ENCODE peak calls at places on chromosomes 16 and 17, in five cellular contexts. One of them, this sample, is unnamed.
A peak's percentile ranks its signal among the peaks of the same experiment; 100 is the strongest.

GRCh38 chr17:78826426-78826825 is 14.2 kb downstream of the USP36 start:
- DNase-seq in HCT116: no peak
- DNase-seq in endothelial cell of umbilical vein: no peak
- DNase-seq in A673: no peak
- DNase-seq in keratinocyte: no peak
- DNase-seq in this sample: no peak

GRCh38 chr16:64122177-64122576 is 999.7 kb downstream of the CDH11 start:
- DNase-seq in HCT116: no peak
- DNase-seq in A673: no peak
- DNase-seq in keratinocyte: no peak
- DNase-seq in endothelial cell of umbilical vein: peak; percentile 44
- DNase-seq in this sample: no peak

GRCh38 chr17:67285360-67285759 is 40.4 kb upstream of the HELZ start:
- DNase-seq in endothelial cell of umbilical vein: no peak
- DNase-seq in keratinocyte: no peak
- DNase-seq in A673: no peak
- DNase-seq in HCT116: no peak
- DNase-seq in this sample: no peak

GRCh38 chr16:19179890-19180490 is 11.9 kb downstream of the SYT17 start:
- DNase-seq in keratinocyte: no peak
- DNase-seq in HCT116: peak; percentile 31
- DNase-seq in endothelial cell of umbilical vein: peak; percentile 63
- DNase-seq in A673: peak; percentile 84
- DNase-seq in this sample: peak; percentile 54

GRCh38 chr17:28247671-28248556 is 71.1 kb upstream of the TMEM97 start:
- DNase-seq in endothelial cell of umbilical vein: no peak
- DNase-seq in keratinocyte: no peak
- DNase-seq in A673: peak; percentile 34
- DNase-seq in HCT116: no peak
- DNase-seq in this sample: no peak

GRCh38 chr16:81181013-81181720 is 57.3 kb upstream of the BCO1 start:
- DNase-seq in HCT116: peak; percentile 93
- DNase-seq in keratinocyte: peak; percentile 83
- DNase-seq in endothelial cell of umbilical vein: peak; percentile 77
- DNase-seq in A673: peak; percentile 97
- DNase-seq in this sample: peak; percentile 94

GRCh38 chr17:41666336-41666680 is 22.4 kb upstream of the EIF1 start:
- DNase-seq in HCT116: no peak
- DNase-seq in endothelial cell of umbilical vein: peak; percentile 71
- DNase-seq in A673: peak; percentile 44
- DNase-seq in keratinocyte: no peak
- DNase-seq in this sample: peak; percentile 75

GRCh38 chr17:3011891-3012290 is 51.5 kb downstream of the OR1D5 start:
- DNase-seq in keratinocyte: no peak
- DNase-seq in HCT116: no peak
- DNase-seq in endothelial cell of umbilical vein: no peak
- DNase-seq in A673: no peak
- DNase-seq in this sample: no peak

GRCh38 chr17:56031636-56032035 is 121.6 kb upstream of the ANKFN1 start:
- DNase-seq in A673: no peak
- DNase-seq in keratinocyte: no peak
- DNase-seq in endothelial cell of umbilical vein: no peak
- DNase-seq in HCT116: no peak
- DNase-seq in this sample: no peak

GRCh38 chr17:80545499-80545826 is 825 bp downstream of the RPTOR start:
- DNase-seq in endothelial cell of umbilical vein: peak; percentile 11
- DNase-seq in keratinocyte: no peak
- DNase-seq in A673: peak; percentile 21
- DNase-seq in HCT116: no peak
- DNase-seq in this sample: no peak

GRCh38 chr16:51577621-51578303 is 426.7 kb upstream of the SALL1 start:
- DNase-seq in endothelial cell of umbilical vein: peak; percentile 37
- DNase-seq in HCT116: no peak
- DNase-seq in keratinocyte: peak; percentile 80
- DNase-seq in A673: peak; percentile 74
- DNase-seq in this sample: peak; percentile 10

GRCh38 chr17:15463363-15463762 is 4.1 kb downstream of the CDRT4 start:
- DNase-seq in HCT116: no peak
- DNase-seq in A673: no peak
- DNase-seq in keratinocyte: no peak
- DNase-seq in endothelial cell of umbilical vein: peak; percentile 54
- DNase-seq in this sample: peak; percentile 44

GRCh38 chr17:65228734-65229390 is 91.7 kb downstream of the RGS9 start:
- DNase-seq in HCT116: peak; percentile 28
- DNase-seq in endothelial cell of umbilical vein: peak; percentile 79
- DNase-seq in keratinocyte: no peak
- DNase-seq in A673: peak; percentile 91
- DNase-seq in this sample: peak; percentile 61

GRCh38 chr16:69315486-69316311 is 4.5 kb downstream of the VPS4A start:
- DNase-seq in A673: no peak
- DNase-seq in HCT116: no peak
- DNase-seq in endothelial cell of umbilical vein: no peak
- DNase-seq in keratinocyte: no peak
- DNase-seq in this sample: no peak

GRCh38 chr16:68752602-68753001 is 15.5 kb downstream of the CDH1 start:
- DNase-seq in A673: no peak
- DNase-seq in endothelial cell of umbilical vein: no peak
- DNase-seq in keratinocyte: no peak
- DNase-seq in HCT116: no peak
- DNase-seq in this sample: peak; percentile 46

GRCh38 chr17:2144701-2145100 is 89.8 kb downstream of the HIC1 start:
- DNase-seq in endothelial cell of umbilical vein: no peak
- DNase-seq in keratinocyte: no peak
- DNase-seq in HCT116: no peak
- DNase-seq in A673: no peak
- DNase-seq in this sample: no peak

GRCh38 chr17:28405632-28406477 is at the start of gene SLC46A1:
- DNase-seq in HCT116: no peak
- DNase-seq in keratinocyte: no peak
- DNase-seq in A673: peak; percentile 62
- DNase-seq in endothelial cell of umbilical vein: peak; percentile 24
- DNase-seq in this sample: peak; percentile 88

GRCh38 chr17:2438823-2439222 is 38.0 kb upstream of the MNT start:
- DNase-seq in HCT116: no peak
- DNase-seq in endothelial cell of umbilical vein: no peak
- DNase-seq in keratinocyte: no peak
- DNase-seq in A673: no peak
- DNase-seq in this sample: no peak

GRCh38 chr17:3035256-3035967 is 28.0 kb downstream of the OR1D5 start:
- DNase-seq in HCT116: no peak
- DNase-seq in keratinocyte: no peak
- DNase-seq in endothelial cell of umbilical vein: no peak
- DNase-seq in A673: no peak
- DNase-seq in this sample: no peak

GRCh38 chr17:41339571-41340169 is 11.0 kb downstream of the KRT33A start:
- DNase-seq in A673: no peak
- DNase-seq in endothelial cell of umbilical vein: no peak
- DNase-seq in keratinocyte: no peak
- DNase-seq in HCT116: no peak
- DNase-seq in this sample: no peak

GRCh38 chr17:79024901-79025737 is 1.1 kb downstream of the C1QTNF1 start:
- DNase-seq in endothelial cell of umbilical vein: no peak
- DNase-seq in keratinocyte: no peak
- DNase-seq in HCT116: no peak
- DNase-seq in A673: no peak
- DNase-seq in this sample: no peak

GRCh38 chr17:58317421-58318064 is 11.1 kb downstream of the TSPOAP1 start:
- DNase-seq in endothelial cell of umbilical vein: peak; percentile 26
- DNase-seq in A673: peak; percentile 58
- DNase-seq in HCT116: peak; percentile 72
- DNase-seq in keratinocyte: peak; percentile 84
- DNase-seq in this sample: peak; percentile 65

GRCh38 chr17:41773190-41773588 is 13.3 kb downstream of the JUP start:
- DNase-seq in keratinocyte: no peak
- DNase-seq in HCT116: peak; percentile 79
- DNase-seq in A673: peak; percentile 14
- DNase-seq in endothelial cell of umbilical vein: peak; percentile 91
- DNase-seq in this sample: peak; percentile 93

GRCh38 chr16:29317269-29317668 is 89.2 kb downstream of the NPIPB11 start:
- DNase-seq in A673: no peak
- DNase-seq in keratinocyte: no peak
- DNase-seq in endothelial cell of umbilical vein: no peak
- DNase-seq in HCT116: no peak
- DNase-seq in this sample: no peak

GRCh38 chr16:17334096-17334495 is 136.7 kb downstream of the XYLT1 start:
- DNase-seq in endothelial cell of umbilical vein: no peak
- DNase-seq in keratinocyte: no peak
- DNase-seq in A673: no peak
- DNase-seq in HCT116: no peak
- DNase-seq in this sample: no peak

DNA sequence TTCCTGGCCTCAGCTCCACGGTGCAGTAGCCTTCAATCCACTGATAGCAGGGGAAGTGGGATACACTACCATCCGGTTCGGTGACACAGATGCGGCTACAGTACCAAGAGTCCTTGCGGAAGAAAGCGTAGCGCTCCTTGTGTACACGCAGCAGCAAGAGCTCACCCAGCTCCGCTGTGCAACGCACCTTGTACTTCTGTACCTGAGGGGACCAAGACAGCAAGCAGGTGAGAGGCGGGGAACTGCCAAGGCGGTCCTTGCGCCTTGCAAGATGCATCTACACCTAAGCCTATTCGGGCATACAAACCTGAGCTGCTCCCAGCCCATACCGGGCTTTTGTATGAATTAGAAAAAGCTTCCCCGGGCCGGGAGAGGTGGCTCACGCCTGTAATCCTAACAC is 1.5 kb downstream of the ALOXE3 start:
- DNase-seq in keratinocyte: no peak
- DNase-seq in A673: no peak
- DNase-seq in endothelial cell of umbilical vein: no peak
- DNase-seq in HCT116: no peak
- DNase-seq in this sample: peak; percentile 8
- TF ChIP-seq EZH2 in keratinocyte: no peak
- TF ChIP-seq EZH2 in A673: no peak
- TF ChIP-seq EZH2 in endothelial cell of umbilical vein: no peak
- TF ChIP-seq EZH2 in HCT116: no peak
- TF ChIP-seq EZH2 in this sample: no peak

GRCh38 chr16:87619360-87620200 is 17.3 kb downstream of the JPH3 start:
- DNase-seq in HCT116: no peak
- DNase-seq in A673: no peak
- DNase-seq in keratinocyte: no peak
- DNase-seq in endothelial cell of umbilical vein: no peak
- DNase-seq in this sample: no peak

GRCh38 chr16:87618216-87618615 is 15.9 kb downstream of the JPH3 start:
- DNase-seq in HCT116: no peak
- DNase-seq in endothelial cell of umbilical vein: no peak
- DNase-seq in A673: no peak
- DNase-seq in keratinocyte: no peak
- DNase-seq in this sample: no peak

GRCh38 chr16:87613961-87614360 is 11.7 kb downstream of the JPH3 start:
- DNase-seq in endothelial cell of umbilical vein: no peak
- DNase-seq in keratinocyte: no peak
- DNase-seq in HCT116: no peak
- DNase-seq in A673: no peak
- DNase-seq in this sample: no peak

GRCh38 chr16:87616556-87616955 is 14.2 kb downstream of the JPH3 start:
- DNase-seq in keratinocyte: no peak
- DNase-seq in HCT116: no peak
- DNase-seq in A673: no peak
- DNase-seq in endothelial cell of umbilical vein: no peak
- DNase-seq in this sample: no peak

DNA sequence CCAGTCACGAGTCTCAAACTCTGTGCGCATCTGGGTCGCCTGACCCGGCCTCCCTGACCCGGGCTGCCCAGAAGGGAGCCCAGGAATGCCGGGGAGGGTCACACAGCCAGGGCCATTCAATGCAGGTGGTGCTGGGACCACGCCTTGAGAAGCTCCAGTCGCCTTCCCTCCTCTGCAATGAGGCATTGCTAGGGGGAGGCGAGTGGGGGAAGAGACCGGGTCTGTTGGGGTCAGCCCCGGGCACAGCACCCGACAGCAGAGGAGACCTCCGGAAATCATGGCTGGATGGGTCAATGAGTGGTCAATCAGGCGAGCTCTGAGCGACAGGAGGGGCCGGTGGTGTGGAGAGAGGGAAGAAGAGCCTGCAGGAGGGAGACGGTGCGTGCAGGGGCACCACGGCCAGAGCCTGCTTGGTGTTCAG is 13.3 kb downstream of the JPH3 start:
- DNase-seq in endothelial cell of umbilical vein: no peak
- DNase-seq in A673: no peak
- DNase-seq in keratinocyte: no peak
- DNase-seq in HCT116: no peak
- DNase-seq in this sample: no peak
- TF ChIP-seq CTCF in endothelial cell of umbilical vein: no peak
- TF ChIP-seq CTCF in A673: no peak
- TF ChIP-seq CTCF in keratinocyte: no peak
- TF ChIP-seq CTCF in HCT116: no peak
- TF ChIP-seq CTCF in this sample: no peak

DNA sequence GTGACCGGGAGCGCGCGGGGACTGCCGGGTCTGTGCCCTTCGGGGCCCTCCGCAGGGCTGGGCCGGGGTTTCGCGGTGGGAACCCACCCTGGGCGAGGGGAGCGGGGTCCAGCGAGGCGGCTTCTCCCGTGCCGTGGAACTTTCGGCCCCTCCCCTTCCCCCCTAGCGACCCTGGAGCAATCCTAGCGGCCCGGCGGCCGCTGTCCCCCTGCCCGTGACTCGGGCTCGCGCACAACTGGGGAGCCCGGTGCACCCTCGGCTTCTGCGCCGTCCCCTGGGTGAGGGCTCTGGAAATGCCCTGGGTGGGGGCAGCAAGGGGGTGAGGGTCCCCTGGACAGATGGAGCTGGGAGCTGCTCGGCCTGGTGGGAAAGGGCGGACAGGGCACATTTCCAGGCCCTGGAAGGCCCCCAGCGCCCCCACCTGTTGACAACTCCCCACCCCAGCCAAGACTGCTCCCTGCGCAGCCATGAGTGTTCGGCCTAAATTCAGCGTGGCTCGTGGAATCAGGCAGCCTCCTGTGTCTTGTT is 562 bp downstream of the UTS2R start:
- DNase-seq in A673: no peak
- DNase-seq in endothelial cell of umbilical vein: no peak
- DNase-seq in HCT116: no peak
- DNase-seq in keratinocyte: no peak
- DNase-seq in this sample: no peak
- TF ChIP-seq EZH2 in A673: no peak
- TF ChIP-seq EZH2 in endothelial cell of umbilical vein: peak; percentile 32
- TF ChIP-seq EZH2 in HCT116: no peak
- TF ChIP-seq EZH2 in keratinocyte: no peak
- TF ChIP-seq EZH2 in this sample: peak; percentile 44

GRCh38 chr17:48729335-48730239 is 1.0 kb upstream of the HOXB13 start:
- DNase-seq in HCT116: no peak
- DNase-seq in endothelial cell of umbilical vein: no peak
- DNase-seq in A673: peak; percentile 67
- DNase-seq in keratinocyte: no peak
- DNase-seq in this sample: no peak

GRCh38 chr17:48728232-48729231 is at the start of gene HOXB13:
- DNase-seq in keratinocyte: no peak
- DNase-seq in A673: peak; percentile 96
- DNase-seq in endothelial cell of umbilical vein: peak; percentile 36
- DNase-seq in HCT116: peak; percentile 75
- DNase-seq in this sample: peak; percentile 67

GRCh38 chr17:48726182-48726915 is 2.2 kb downstream of the HOXB13 start:
- DNase-seq in A673: no peak
- DNase-seq in endothelial cell of umbilical vein: no peak
- DNase-seq in HCT116: no peak
- DNase-seq in keratinocyte: no peak
- DNase-seq in this sample: no peak

GRCh38 chr17:48726916-48727286 is 1.6 kb downstream of the HOXB13 start:
- DNase-seq in keratinocyte: no peak
- DNase-seq in HCT116: no peak
- DNase-seq in A673: no peak
- DNase-seq in endothelial cell of umbilical vein: no peak
- DNase-seq in this sample: no peak

GRCh38 chr17:48727415-48728175 is 955 bp downstream of the HOXB13 start:
- DNase-seq in HCT116: no peak
- DNase-seq in keratinocyte: no peak
- DNase-seq in A673: no peak
- DNase-seq in endothelial cell of umbilical vein: no peak
- DNase-seq in this sample: no peak
- TF ChIP-seq CTCF in HCT116: no peak
- TF ChIP-seq CTCF in keratinocyte: no peak
- TF ChIP-seq CTCF in A673: no peak
- TF ChIP-seq CTCF in endothelial cell of umbilical vein: no peak
- TF ChIP-seq CTCF in this sample: no peak

This sample was measured in hepatocyte.